ENCODE peak calls at places on chromosomes 4 and X, in ten cellular contexts. One of them, this sample, is unnamed.

GRCh38 chr4:140423106-140423505 is 4.3 kb downstream of the CLGN start:
- DNase-seq in SK-N-SH: no peak
- DNase-seq in fibroblast of mammary gland: peak; percentile 69
- DNase-seq in activated CD8-positive, alpha-beta T cell treated with anti-CD3 and anti-CD28 coated beads for 36 hours: no peak
- DNase-seq in keratinocyte: no peak
- DNase-seq in suprapubic skin: no peak
- DNase-seq in foreskin fibroblast: peak; percentile 1
- DNase-seq in stomach: no peak
- DNase-seq in sigmoid colon: no peak
- DNase-seq in MCF 10A: no peak
- DNase-seq in this sample: no peak

GRCh38 chr4:140654516-140654855 is 85.7 kb upstream of the UCP1 start:
- DNase-seq in foreskin fibroblast: no peak
- DNase-seq in keratinocyte: no peak
- DNase-seq in sigmoid colon: no peak
- DNase-seq in suprapubic skin: no peak
- DNase-seq in SK-N-SH: no peak
- DNase-seq in fibroblast of mammary gland: no peak
- DNase-seq in stomach: no peak
- DNase-seq in MCF 10A: no peak
- DNase-seq in activated CD8-positive, alpha-beta T cell treated with anti-CD3 and anti-CD28 coated beads for 36 hours: no peak
- DNase-seq in this sample: no peak

GRCh38 chr4:136864580-136865185 is 667.6 kb downstream of the PCDH18 start:
- DNase-seq in foreskin fibroblast: peak; percentile 44
- DNase-seq in MCF 10A: peak; percentile 85
- DNase-seq in sigmoid colon: no peak
- DNase-seq in fibroblast of mammary gland: peak; percentile 79
- DNase-seq in keratinocyte: peak; percentile 4
- DNase-seq in suprapubic skin: no peak
- DNase-seq in activated CD8-positive, alpha-beta T cell treated with anti-CD3 and anti-CD28 coated beads for 36 hours: peak; percentile 38
- DNase-seq in stomach: no peak
- DNase-seq in SK-N-SH: peak; percentile 36
- DNase-seq in this sample: peak; percentile 56

GRCh38 chr4:108861339-108861738 is 98.5 kb upstream of the ETNPPL start:
- DNase-seq in SK-N-SH: no peak
- DNase-seq in activated CD8-positive, alpha-beta T cell treated with anti-CD3 and anti-CD28 coated beads for 36 hours: peak; percentile 13
- DNase-seq in keratinocyte: no peak
- DNase-seq in foreskin fibroblast: no peak
- DNase-seq in MCF 10A: peak; percentile 38
- DNase-seq in fibroblast of mammary gland: peak; percentile 16
- DNase-seq in stomach: no peak
- DNase-seq in sigmoid colon: no peak
- DNase-seq in suprapubic skin: no peak
- DNase-seq in this sample: peak; percentile 27

GRCh38 chrX:119833905-119834304 is 18.9 kb downstream of the UPF3B start:
- DNase-seq in keratinocyte: no peak
- DNase-seq in fibroblast of mammary gland: no peak
- DNase-seq in suprapubic skin: no peak
- DNase-seq in stomach: no peak
- DNase-seq in foreskin fibroblast: no peak
- DNase-seq in sigmoid colon: no peak
- DNase-seq in SK-N-SH: no peak
- DNase-seq in activated CD8-positive, alpha-beta T cell treated with anti-CD3 and anti-CD28 coated beads for 36 hours: no peak
- DNase-seq in MCF 10A: no peak
- DNase-seq in this sample: no peak

GRCh38 chr4:184793735-184794355 is 31.9 kb downstream of the ACSL1 start:
- DNase-seq in foreskin fibroblast: no peak
- DNase-seq in MCF 10A: no peak
- DNase-seq in keratinocyte: no peak
- DNase-seq in activated CD8-positive, alpha-beta T cell treated with anti-CD3 and anti-CD28 coated beads for 36 hours: no peak
- DNase-seq in sigmoid colon: no peak
- DNase-seq in SK-N-SH: no peak
- DNase-seq in fibroblast of mammary gland: no peak
- DNase-seq in stomach: no peak
- DNase-seq in suprapubic skin: no peak
- DNase-seq in this sample: no peak

GRCh38 chr4:26412381-26413372 is 77.6 kb downstream of the CCKAR start:
- DNase-seq in keratinocyte: no peak
- DNase-seq in SK-N-SH: no peak
- DNase-seq in suprapubic skin: no peak
- DNase-seq in stomach: peak; percentile 80
- DNase-seq in sigmoid colon: no peak
- DNase-seq in activated CD8-positive, alpha-beta T cell treated with anti-CD3 and anti-CD28 coated beads for 36 hours: no peak
- DNase-seq in fibroblast of mammary gland: no peak
- DNase-seq in foreskin fibroblast: no peak
- DNase-seq in MCF 10A: peak; percentile 26
- DNase-seq in this sample: no peak

GRCh38 chr4:22514431-22514830 is 1.4 kb downstream of the ADGRA3 start:
- DNase-seq in sigmoid colon: no peak
- DNase-seq in keratinocyte: no peak
- DNase-seq in MCF 10A: peak; percentile 33
- DNase-seq in activated CD8-positive, alpha-beta T cell treated with anti-CD3 and anti-CD28 coated beads for 36 hours: no peak
- DNase-seq in suprapubic skin: no peak
- DNase-seq in stomach: no peak
- DNase-seq in foreskin fibroblast: no peak
- DNase-seq in SK-N-SH: no peak
- DNase-seq in fibroblast of mammary gland: peak; percentile 28
- DNase-seq in this sample: no peak

GRCh38 chr4:127580300-127580699 is 52.5 kb upstream of the INTU start:
- DNase-seq in stomach: no peak
- DNase-seq in MCF 10A: no peak
- DNase-seq in keratinocyte: no peak
- DNase-seq in fibroblast of mammary gland: no peak
- DNase-seq in sigmoid colon: no peak
- DNase-seq in SK-N-SH: no peak
- DNase-seq in foreskin fibroblast: no peak
- DNase-seq in activated CD8-positive, alpha-beta T cell treated with anti-CD3 and anti-CD28 coated beads for 36 hours: no peak
- DNase-seq in suprapubic skin: no peak
- DNase-seq in this sample: no peak

GRCh38 chr4:185936650-185937376 is 124.8 kb upstream of the SORBS2 start:
- DNase-seq in fibroblast of mammary gland: no peak
- DNase-seq in activated CD8-positive, alpha-beta T cell treated with anti-CD3 and anti-CD28 coated beads for 36 hours: no peak
- DNase-seq in foreskin fibroblast: no peak
- DNase-seq in stomach: no peak
- DNase-seq in sigmoid colon: no peak
- DNase-seq in MCF 10A: no peak
- DNase-seq in keratinocyte: no peak
- DNase-seq in SK-N-SH: no peak
- DNase-seq in suprapubic skin: no peak
- DNase-seq in this sample: no peak

GRCh38 chrX:73561791-73562190 is 1.2 kb upstream of the CHIC1 start:
- DNase-seq in suprapubic skin: no peak
- DNase-seq in stomach: no peak
- DNase-seq in activated CD8-positive, alpha-beta T cell treated with anti-CD3 and anti-CD28 coated beads for 36 hours: no peak
- DNase-seq in fibroblast of mammary gland: peak; percentile 6
- DNase-seq in keratinocyte: no peak
- DNase-seq in MCF 10A: no peak
- DNase-seq in SK-N-SH: no peak
- DNase-seq in sigmoid colon: no peak
- DNase-seq in foreskin fibroblast: no peak
- DNase-seq in this sample: no peak

GRCh38 chrX:38313190-38313589 is 14.1 kb downstream of the RPGR start:
- DNase-seq in foreskin fibroblast: peak; percentile 42
- DNase-seq in keratinocyte: no peak
- DNase-seq in MCF 10A: peak; percentile 27
- DNase-seq in SK-N-SH: no peak
- DNase-seq in sigmoid colon: no peak
- DNase-seq in fibroblast of mammary gland: peak; percentile 68
- DNase-seq in stomach: no peak
- DNase-seq in suprapubic skin: no peak
- DNase-seq in activated CD8-positive, alpha-beta T cell treated with anti-CD3 and anti-CD28 coated beads for 36 hours: no peak
- DNase-seq in this sample: no peak

GRCh38 chrX:323721-324628 is 5.4 kb upstream of the GTPBP6 start:
- DNase-seq in activated CD8-positive, alpha-beta T cell treated with anti-CD3 and anti-CD28 coated beads for 36 hours: peak; percentile 75
- DNase-seq in fibroblast of mammary gland: peak; percentile 52
- DNase-seq in sigmoid colon: peak; percentile 57
- DNase-seq in keratinocyte: peak; percentile 96
- DNase-seq in foreskin fibroblast: peak; percentile 29
- DNase-seq in stomach: peak; percentile 60
- DNase-seq in suprapubic skin: peak; percentile 75
- DNase-seq in SK-N-SH: peak; percentile 66
- DNase-seq in MCF 10A: peak; percentile 64
- DNase-seq in this sample: no peak

GRCh38 chr4:128707864-128708263 is 101.6 kb upstream of the JADE1 start:
- DNase-seq in fibroblast of mammary gland: peak; percentile 52
- DNase-seq in MCF 10A: no peak
- DNase-seq in activated CD8-positive, alpha-beta T cell treated with anti-CD3 and anti-CD28 coated beads for 36 hours: no peak
- DNase-seq in foreskin fibroblast: peak; percentile 75
- DNase-seq in SK-N-SH: no peak
- DNase-seq in stomach: no peak
- DNase-seq in suprapubic skin: no peak
- DNase-seq in sigmoid colon: no peak
- DNase-seq in keratinocyte: no peak
- DNase-seq in this sample: no peak

GRCh38 chr4:3250438-3250955 is 1.5 kb downstream of the MSANTD1 start:
- DNase-seq in MCF 10A: no peak
- DNase-seq in keratinocyte: no peak
- DNase-seq in activated CD8-positive, alpha-beta T cell treated with anti-CD3 and anti-CD28 coated beads for 36 hours: no peak
- DNase-seq in foreskin fibroblast: no peak
- DNase-seq in stomach: no peak
- DNase-seq in suprapubic skin: no peak
- DNase-seq in fibroblast of mammary gland: no peak
- DNase-seq in sigmoid colon: peak; percentile 63
- DNase-seq in SK-N-SH: no peak
- DNase-seq in this sample: no peak

GRCh38 chrX:53716328-53717088 is 30.0 kb upstream of the HUWE1 start:
- DNase-seq in sigmoid colon: no peak
- DNase-seq in fibroblast of mammary gland: peak; percentile 46
- DNase-seq in SK-N-SH: no peak
- DNase-seq in activated CD8-positive, alpha-beta T cell treated with anti-CD3 and anti-CD28 coated beads for 36 hours: peak; percentile 68
- DNase-seq in foreskin fibroblast: peak; percentile 11
- DNase-seq in MCF 10A: no peak
- DNase-seq in suprapubic skin: no peak
- DNase-seq in keratinocyte: no peak
- DNase-seq in stomach: no peak
- DNase-seq in this sample: no peak

GRCh38 chr4:95294291-95294690 is 254.5 kb downstream of the UNC5C start:
- DNase-seq in suprapubic skin: no peak
- DNase-seq in activated CD8-positive, alpha-beta T cell treated with anti-CD3 and anti-CD28 coated beads for 36 hours: no peak
- DNase-seq in sigmoid colon: no peak
- DNase-seq in keratinocyte: no peak
- DNase-seq in fibroblast of mammary gland: no peak
- DNase-seq in SK-N-SH: no peak
- DNase-seq in foreskin fibroblast: no peak
- DNase-seq in MCF 10A: no peak
- DNase-seq in stomach: no peak
- DNase-seq in this sample: no peak
- TF ChIP-seq CTCF in suprapubic skin: no peak
- TF ChIP-seq CTCF in activated CD8-positive, alpha-beta T cell treated with anti-CD3 and anti-CD28 coated beads for 36 hours: no peak
- TF ChIP-seq CTCF in sigmoid colon: no peak
- TF ChIP-seq CTCF in keratinocyte: no peak
- TF ChIP-seq CTCF in fibroblast of mammary gland: no peak
- TF ChIP-seq CTCF in SK-N-SH: no peak
- TF ChIP-seq CTCF in foreskin fibroblast: no peak
- TF ChIP-seq CTCF in MCF 10A: no peak
- TF ChIP-seq CTCF in stomach: no peak
- TF ChIP-seq CTCF in this sample: no peak

DNA sequence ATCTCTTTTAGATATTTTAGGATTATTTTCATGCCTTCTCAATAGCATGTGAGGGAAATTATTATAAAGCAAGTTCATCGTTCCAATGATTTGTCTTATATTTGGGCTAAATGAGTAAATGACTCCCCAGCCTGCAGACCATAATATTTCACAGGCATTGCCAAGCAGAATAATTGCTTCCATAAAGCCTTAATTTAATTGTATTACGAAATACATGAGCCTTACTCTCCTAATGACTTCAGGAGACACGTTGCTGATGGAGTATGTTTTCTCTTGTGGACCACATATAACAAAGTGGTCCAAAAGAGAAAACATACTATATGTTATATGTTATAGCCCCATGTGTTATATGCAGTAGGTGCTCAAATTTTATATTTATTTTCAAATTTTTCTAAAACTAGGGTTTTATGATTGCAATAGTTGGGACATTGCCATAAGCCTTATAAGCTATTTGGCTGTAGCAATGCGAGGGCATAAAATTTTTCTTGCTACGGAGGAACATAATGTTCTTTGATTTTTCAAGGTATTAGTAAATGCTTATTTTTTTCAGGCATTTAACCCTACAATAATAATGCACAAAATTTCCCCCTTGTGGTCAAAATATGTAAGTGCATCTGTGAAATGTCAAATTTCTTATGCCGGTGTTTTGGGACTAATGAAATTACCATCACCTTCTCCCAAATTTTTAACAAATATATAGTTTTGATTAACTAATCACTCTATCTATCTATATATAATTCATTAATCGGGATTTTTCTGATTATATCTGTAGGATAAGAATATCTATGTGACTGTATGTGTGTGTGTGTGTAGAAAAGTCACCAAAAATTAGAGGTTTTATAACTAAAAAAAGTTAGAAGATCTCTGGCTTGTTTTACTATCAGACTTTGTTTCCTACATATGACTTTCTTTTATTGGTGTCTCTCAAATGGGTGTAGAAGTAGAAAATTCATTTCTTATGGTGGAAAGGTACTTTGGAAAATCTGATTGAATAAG is 26.4 kb upstream of the TMPRSS11D start:
- DNase-seq in MCF 10A: peak; percentile 50
- DNase-seq in foreskin fibroblast: no peak
- DNase-seq in stomach: no peak
- DNase-seq in fibroblast of mammary gland: peak; percentile 43
- DNase-seq in sigmoid colon: no peak
- DNase-seq in keratinocyte: no peak
- DNase-seq in suprapubic skin: no peak
- DNase-seq in SK-N-SH: no peak
- DNase-seq in activated CD8-positive, alpha-beta T cell treated with anti-CD3 and anti-CD28 coated beads for 36 hours: no peak
- DNase-seq in this sample: no peak
- TF ChIP-seq CTCF in MCF 10A: peak; percentile 65
- TF ChIP-seq CTCF in foreskin fibroblast: peak; percentile 50
- TF ChIP-seq CTCF in stomach: no peak
- TF ChIP-seq CTCF in fibroblast of mammary gland: peak; percentile 63
- TF ChIP-seq CTCF in sigmoid colon: peak; percentile 41
- TF ChIP-seq CTCF in keratinocyte: peak; percentile 35
- TF ChIP-seq CTCF in suprapubic skin: peak; percentile 54
- TF ChIP-seq CTCF in SK-N-SH: peak; percentile 82
- TF ChIP-seq CTCF in activated CD8-positive, alpha-beta T cell treated with anti-CD3 and anti-CD28 coated beads for 36 hours: peak; percentile 88
- TF ChIP-seq CTCF in this sample: peak; percentile 98

DNA sequence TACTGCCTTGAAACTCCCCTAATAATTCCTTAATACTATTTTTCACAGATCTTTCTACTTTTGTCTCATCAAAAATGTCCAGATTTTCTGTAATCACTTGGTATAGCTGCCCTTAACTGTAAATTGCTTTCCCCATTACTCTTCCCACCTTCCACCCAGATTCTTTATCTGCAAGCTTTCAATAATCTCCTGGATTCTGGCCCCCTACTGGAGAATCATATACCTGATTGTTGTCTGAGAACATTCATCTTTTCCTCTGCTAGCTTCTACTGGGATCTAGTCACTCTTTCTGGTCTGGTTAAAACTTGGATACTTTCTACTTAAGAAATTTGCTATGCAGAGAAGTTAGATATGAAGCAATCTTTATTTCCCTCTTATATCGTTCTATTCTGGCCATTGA is 552.6 kb downstream of the PCDH19 start:
- DNase-seq in sigmoid colon: no peak
- DNase-seq in suprapubic skin: no peak
- DNase-seq in fibroblast of mammary gland: no peak
- DNase-seq in stomach: no peak
- DNase-seq in keratinocyte: no peak
- DNase-seq in MCF 10A: peak; percentile 29
- DNase-seq in activated CD8-positive, alpha-beta T cell treated with anti-CD3 and anti-CD28 coated beads for 36 hours: no peak
- DNase-seq in foreskin fibroblast: no peak
- DNase-seq in SK-N-SH: peak; percentile 1
- DNase-seq in this sample: no peak
- TF ChIP-seq CTCF in sigmoid colon: no peak
- TF ChIP-seq CTCF in suprapubic skin: no peak
- TF ChIP-seq CTCF in fibroblast of mammary gland: peak; percentile 18
- TF ChIP-seq CTCF in stomach: no peak
- TF ChIP-seq CTCF in keratinocyte: no peak
- TF ChIP-seq CTCF in MCF 10A: peak; percentile 28
- TF ChIP-seq CTCF in activated CD8-positive, alpha-beta T cell treated with anti-CD3 and anti-CD28 coated beads for 36 hours: no peak
- TF ChIP-seq CTCF in foreskin fibroblast: no peak
- TF ChIP-seq CTCF in SK-N-SH: peak; percentile 51
- TF ChIP-seq CTCF in this sample: peak; percentile 48

GRCh38 chr4:183434264-183435045 is 10.0 kb upstream of the CDKN2AIP start:
- DNase-seq in fibroblast of mammary gland: no peak
- DNase-seq in suprapubic skin: no peak
- DNase-seq in foreskin fibroblast: no peak
- DNase-seq in MCF 10A: no peak
- DNase-seq in stomach: no peak
- DNase-seq in keratinocyte: no peak
- DNase-seq in SK-N-SH: no peak
- DNase-seq in sigmoid colon: no peak
- DNase-seq in activated CD8-positive, alpha-beta T cell treated with anti-CD3 and anti-CD28 coated beads for 36 hours: no peak
- DNase-seq in this sample: no peak
- TF ChIP-seq CTCF in fibroblast of mammary gland: no peak
- TF ChIP-seq CTCF in suprapubic skin: no peak
- TF ChIP-seq CTCF in foreskin fibroblast: no peak
- TF ChIP-seq CTCF in MCF 10A: no peak
- TF ChIP-seq CTCF in stomach: no peak
- TF ChIP-seq CTCF in keratinocyte: no peak
- TF ChIP-seq CTCF in SK-N-SH: no peak
- TF ChIP-seq CTCF in sigmoid colon: no peak
- TF ChIP-seq CTCF in activated CD8-positive, alpha-beta T cell treated with anti-CD3 and anti-CD28 coated beads for 36 hours: no peak
- TF ChIP-seq CTCF in this sample: no peak